ENCODE peak calls at places on chromosome 9, in four cellular contexts. V is RWPE1, U is A549, K is spleen. E is an unnamed sample.

GRCh38 chr9:113219186-113219936 is 1.7 kb downstream of the FKBP15 start:
- DNase-seq in V (no peak), U (no peak), K (no peak), E (no peak)

GRCh38 chr9:75953218-75953617 is 62.7 kb downstream of the PCSK5 start:
- DNase-seq in V (no peak), U (no peak), K (no peak), E (no peak)

GRCh38 chr9:123571240-123571639 is 215.2 kb downstream of the CRB2 start:
- DNase-seq in V (no peak), U (no peak), K (no peak), E (no peak)

GRCh38 chr9:120324996-120325642 is 254.8 kb downstream of the CDK5RAP2 start:
- DNase-seq in V (no peak), U (no peak), K (no peak), E (peak)

GRCh38 chr9:20651926-20652325 is 29.6 kb upstream of the MLLT3 start:
- DNase-seq in V (no peak), U (no peak), K (no peak), E (no peak)

GRCh38 chr9:26744362-26744965 is 148.1 kb downstream of the CAAP1 start:
- DNase-seq in V (no peak), U (peak), K (no peak), E (no peak)

GRCh38 chr9:103364753-103365152 is 369.6 kb downstream of the CYLC2 start:
- DNase-seq in V (peak), U (no peak), K (no peak), E (no peak)

GRCh38 chr9:86557063-86557766 is 203.0 kb upstream of the TUT7 start:
- DNase-seq in V (peak), U (no peak), K (no peak), E (no peak)

GRCh38 chr9:85610074-85610855 is 131.5 kb downstream of the AGTPBP1 start:
- DNase-seq in V (peak), U (peak), K (no peak), E (peak)

GRCh38 chr9:19104528-19105282 is 2.0 kb upstream of the HAUS6 start:
- DNase-seq in V (no peak), U (no peak), K (no peak), E (no peak)

GRCh38 chr9:82104252-82104651 is 115.7 kb downstream of the SPATA31D1 start:
- DNase-seq in V (no peak), U (no peak), K (no peak), E (no peak)

GRCh38 chr9:134381671-134382505 is 55.6 kb downstream of the RXRA start:
- DNase-seq in V (no peak), U (no peak), K (peak), E (no peak)

GRCh38 chr9:115395511-115396021 is 277.6 kb upstream of the TNC start:
- DNase-seq in V (no peak), U (no peak), K (no peak), E (no peak)

GRCh38 chr9:96599298-96599697 is 20.3 kb downstream of the CDC14B start:
- DNase-seq in V (no peak), U (no peak), K (no peak), E (no peak)

GRCh38 chr9:137295313-137296213 is 6.5 kb downstream of the NRARP start:
- DNase-seq in V (peak), U (peak), K (peak), E (peak)

GRCh38 chr9:35910613-35911488 is 1.6 kb downstream of the SPAAR start:
- DNase-seq in V (peak), U (peak), K (peak), E (peak)

DNA sequence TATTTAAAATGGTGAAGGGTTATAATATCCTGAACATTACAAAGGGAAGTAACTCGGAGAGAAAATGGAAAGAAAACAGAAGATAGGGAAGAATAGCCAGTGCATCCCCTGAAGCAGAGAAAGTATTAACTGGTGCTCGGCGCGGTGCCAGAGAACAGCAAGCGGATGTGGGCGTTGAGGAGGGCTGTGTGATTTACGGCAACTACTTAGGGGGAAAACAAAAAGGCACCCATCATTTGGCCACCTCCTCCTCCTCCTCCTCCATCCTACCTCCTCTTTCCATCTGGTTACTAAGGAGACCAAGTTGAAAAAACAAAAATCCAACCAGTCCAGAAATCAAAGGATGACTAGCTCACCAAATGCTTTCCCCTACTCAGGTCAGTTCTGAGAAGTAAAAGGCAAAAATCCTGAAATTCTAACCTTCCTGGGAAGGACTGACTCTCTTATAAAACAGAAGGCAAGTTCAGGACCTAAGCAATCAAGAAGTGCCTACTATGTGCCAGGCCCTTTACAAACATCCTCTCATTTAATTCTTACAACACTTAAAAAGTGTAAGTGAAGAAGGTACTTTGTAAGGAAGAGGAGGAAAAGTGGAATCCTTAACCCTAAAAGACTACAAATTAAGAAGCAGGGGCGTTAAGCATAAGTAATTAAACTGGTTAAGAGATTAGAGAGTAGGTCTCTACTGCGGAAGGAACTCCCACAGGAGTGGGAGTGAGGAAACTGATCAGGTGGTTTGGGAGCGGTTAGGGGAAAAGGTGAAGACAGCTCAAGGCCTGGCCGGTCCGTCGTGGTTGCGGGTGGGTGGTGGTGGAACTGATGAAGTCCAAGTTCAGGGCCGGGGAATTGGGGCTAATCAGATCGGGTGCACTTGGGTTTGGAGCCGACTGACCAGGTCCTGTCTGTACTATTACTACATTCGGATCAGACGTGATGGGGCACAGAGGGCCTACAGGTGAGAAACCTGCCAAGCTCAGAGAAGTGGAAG is 1.0 kb downstream of the MED27 start:
- DNase-seq in V (peak), U (peak), K (no peak), E (no peak)
- H3K27ac ChIP-seq in V (peak), U (peak), K (peak), E (no peak)

DNA sequence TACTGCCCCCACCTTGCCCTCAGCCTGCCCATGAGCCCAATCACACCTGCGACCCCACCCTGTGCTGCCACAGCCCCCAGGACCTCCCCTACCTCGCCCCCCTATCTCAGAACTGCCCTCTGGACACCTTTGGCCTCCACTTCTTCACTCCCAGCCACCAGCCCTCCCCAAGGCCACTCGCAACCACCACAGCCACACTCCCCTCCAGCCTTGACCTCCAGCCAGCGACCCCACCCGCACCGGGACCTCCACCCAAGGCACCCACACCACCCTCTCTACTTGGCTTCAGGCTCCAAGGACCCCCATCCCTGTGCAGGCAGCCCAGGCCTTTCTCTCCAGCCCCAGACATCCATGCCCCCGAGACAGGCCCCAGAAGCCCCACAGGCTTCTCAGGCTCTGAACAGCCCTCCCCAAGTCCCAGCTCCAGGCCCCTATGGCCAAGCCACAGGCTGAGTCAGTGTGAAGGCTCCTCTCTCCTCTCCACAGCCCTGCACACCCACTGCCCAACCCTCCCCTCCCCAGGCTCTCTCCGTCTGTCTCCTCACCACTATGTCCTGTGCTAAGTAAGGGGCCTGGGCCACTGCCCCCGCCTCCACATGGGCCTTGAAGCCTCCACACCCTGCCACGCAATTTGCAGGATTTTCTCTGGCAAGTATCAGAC is 2.0 kb downstream of the AK1 start:
- DNase-seq in V (no peak), U (no peak), K (peak), E (peak)
- H3K27ac ChIP-seq in V (peak), U (no peak), K (peak), E (peak)

DNA sequence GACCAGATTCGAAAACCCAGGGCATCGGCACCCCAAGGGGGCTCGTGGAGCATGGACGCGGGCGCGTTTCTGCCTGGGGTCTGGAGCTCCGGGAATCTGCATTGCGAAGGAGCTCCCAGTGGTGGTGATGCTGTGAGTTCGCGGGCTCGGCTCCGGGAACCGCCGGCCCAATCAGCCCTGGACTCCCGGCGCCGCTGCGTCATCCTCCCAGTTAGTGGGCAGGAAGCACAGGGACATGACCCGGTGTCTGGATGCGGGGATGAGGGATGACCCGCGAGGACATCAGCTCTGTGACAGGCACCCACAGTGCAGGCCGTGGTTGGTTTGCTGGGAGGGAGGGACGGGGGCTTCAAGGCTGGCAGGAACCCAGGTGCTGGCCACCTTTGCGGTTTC is 950 bp downstream of the NXNL2 start:
- DNase-seq in V (no peak), U (no peak), K (peak), E (peak)
- H3K27ac ChIP-seq in V (no peak), U (no peak), K (no peak), E (no peak)

DNA sequence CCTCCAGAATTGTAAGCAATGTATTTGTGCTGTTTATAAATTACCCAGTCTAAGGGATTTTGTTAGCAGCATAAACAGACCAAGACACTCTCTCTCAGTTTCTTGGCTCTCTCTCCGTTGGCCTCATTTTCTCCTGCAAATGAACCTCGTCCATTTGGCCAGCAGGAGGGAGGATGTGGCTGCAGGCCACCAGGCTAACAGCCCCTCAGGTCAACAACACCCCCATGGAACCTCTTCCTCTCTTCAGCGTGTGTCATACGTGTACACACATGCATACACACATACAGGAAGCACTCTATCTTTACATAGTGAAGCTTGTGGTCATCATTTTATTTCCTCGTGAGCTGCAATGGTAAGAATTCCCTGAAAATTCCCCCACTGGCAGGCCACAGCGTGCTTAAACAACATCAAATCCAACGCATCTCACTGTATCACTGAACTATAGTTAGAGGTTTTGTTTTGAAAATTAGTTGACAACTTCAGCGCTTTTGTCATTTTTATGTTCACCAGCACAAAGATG is 62.8 kb upstream of the PPP1R26 start:
- DNase-seq in V (no peak), U (no peak), K (no peak), E (no peak)
- H3K27ac ChIP-seq in V (no peak), U (no peak), K (no peak), E (no peak)

GRCh38 chr9:98075332-98075805 is 18.8 kb downstream of the NANS start:
- DNase-seq in V (peak), U (no peak), K (peak), E (no peak)

GRCh38 chr9:98071737-98072136 is 15.2 kb downstream of the NANS start:
- DNase-seq in V (no peak), U (no peak), K (peak), E (no peak)

GRCh38 chr9:98078895-98079294 is 22.4 kb downstream of the NANS start:
- DNase-seq in V (no peak), U (no peak), K (peak), E (no peak)

GRCh38 chr9:98070704-98071103 is 14.2 kb downstream of the NANS start:
- DNase-seq in V (no peak), U (no peak), K (peak), E (no peak)

DNA sequence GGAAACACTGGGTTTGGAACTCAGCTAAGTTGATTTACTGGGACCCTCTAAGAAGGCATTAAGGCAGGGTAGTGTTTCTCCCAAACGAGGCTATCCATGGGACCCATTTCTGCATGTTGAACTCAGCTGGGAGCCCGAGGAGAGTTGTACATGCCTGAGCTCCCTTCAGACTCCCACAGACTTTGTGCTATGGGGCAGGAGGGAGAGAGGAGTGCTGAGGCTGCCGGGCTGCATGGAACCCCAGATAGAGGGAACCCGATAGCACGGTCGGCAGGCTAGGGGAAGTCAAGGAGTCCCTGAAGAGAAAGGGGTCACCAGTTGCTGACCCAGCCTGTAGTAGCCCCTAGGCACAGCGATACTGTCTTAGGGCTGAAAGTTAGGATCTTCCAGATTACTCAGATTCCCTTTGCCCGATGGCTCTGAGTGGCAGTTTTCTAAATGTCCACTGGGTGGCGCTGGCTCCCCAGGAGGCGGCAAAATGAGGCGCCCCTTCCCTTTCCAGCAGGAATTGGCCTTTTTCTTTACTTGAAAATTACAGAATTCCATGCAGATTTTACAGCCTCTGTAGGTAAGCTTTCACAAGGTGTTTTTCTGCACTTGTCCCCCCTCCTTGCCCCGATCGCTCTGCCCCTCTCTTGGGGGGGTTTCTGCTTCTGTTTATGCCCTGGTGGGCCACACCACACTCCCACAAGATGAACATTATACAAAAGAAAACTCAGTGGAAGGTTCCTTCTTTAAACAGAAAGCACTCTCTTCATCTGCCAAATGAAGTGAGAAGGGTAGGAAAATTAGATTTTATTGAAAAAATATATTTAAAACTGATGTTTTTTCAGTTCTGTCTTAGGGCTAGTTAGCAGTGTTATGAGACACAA is 17.8 kb downstream of the NANS start:
- DNase-seq in V (peak), U (peak), K (peak), E (peak)
- H3K27ac ChIP-seq in V (peak), U (peak), K (peak), E (no peak)

DNA sequence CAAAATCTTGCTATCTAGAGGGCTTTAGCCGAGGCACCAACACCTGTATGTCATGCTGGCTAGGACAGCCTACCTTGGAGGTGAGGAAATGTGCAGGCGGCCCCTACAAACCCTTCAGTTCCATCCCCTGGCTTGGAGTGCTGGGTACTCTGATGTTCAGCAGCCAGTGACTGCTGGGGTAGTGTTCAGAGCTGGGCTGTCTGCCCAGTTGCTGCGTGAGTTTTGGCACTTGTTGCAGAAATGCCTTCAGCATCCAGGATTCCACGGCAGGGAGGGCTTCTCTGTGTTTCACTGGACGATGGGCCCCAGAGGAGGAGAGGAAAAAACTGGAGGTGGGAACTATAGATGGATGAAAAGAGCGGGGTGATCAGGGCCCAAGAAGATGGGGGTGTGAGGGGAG is 10.4 kb downstream of the SWI5 start:
- DNase-seq in V (no peak), U (no peak), K (no peak), E (no peak)
- H3K27ac ChIP-seq in V (peak), U (no peak), K (no peak), E (no peak)

E was measured in endodermal cell.